ENCODE peak calls at places on chromosome 12, in seven cellular contexts. K, H, I, E, U, G and J are unnamed samples.

GRCh38 chr12:27194644-27195043 is 49.4 kb upstream of the STK38L start:
- DNase-seq in U (no peak), I (no peak), E (no peak), H (no peak), K (no peak), G (no peak), J (no peak)

GRCh38 chr12:29334911-29335310 is 46.1 kb downstream of the ERGIC2 start:
- DNase-seq in K (peak), E (peak), U (no peak), I (no peak), H (no peak), G (no peak), J (no peak)

GRCh38 chr12:82650627-82651337 is 35.9 kb upstream of the TMTC2 start:
- DNase-seq in G (no peak), E (no peak), H (no peak), U (no peak), K (no peak), I (no peak), J (peak)

GRCh38 chr12:14567311-14568195 is at the start of gene PLBD1:
- DNase-seq in K (no peak), I (peak), H (peak), E (peak), U (peak), G (peak), J (peak)

GRCh38 chr12:30795410-30795659 is 40.6 kb upstream of the CAPRIN2 start:
- DNase-seq in E (no peak), G (peak), I (peak), U (no peak), K (no peak), H (no peak), J (no peak)

GRCh38 chr12:49810159-49810459 is 18.1 kb downstream of the NCKAP5L start:
- DNase-seq in K (no peak), G (no peak), H (no peak), E (no peak), U (no peak), I (no peak), J (no peak)

GRCh38 chr12:114692558-114693531 is 8.9 kb upstream of the TBX3 start:
- DNase-seq in K (no peak), H (peak), E (no peak), G (peak), U (peak), I (no peak), J (peak)

GRCh38 chr12:3698218-3698974 is 54.5 kb downstream of the CRACR2A start:
- DNase-seq in K (peak), E (no peak), H (no peak), G (no peak), I (no peak), U (peak), J (no peak)

GRCh38 chr12:13195244-13195643 is 1.3 kb upstream of the EMP1 start:
- DNase-seq in H (no peak), E (no peak), U (peak), K (peak), G (no peak), I (no peak), J (no peak)

GRCh38 chr12:90938451-90938850 is 16.5 kb downstream of the CCER1 start:
- DNase-seq in H (no peak), I (no peak), K (peak), U (peak), G (no peak), E (peak), J (peak)

GRCh38 chr12:3380200-3381020 is 110.6 kb upstream of the PRMT8 start:
- DNase-seq in K (no peak), U (no peak), I (no peak), E (no peak), G (peak), H (peak), J (no peak)

GRCh38 chr12:13962699-13963098 is 18.7 kb downstream of the GRIN2B start:
- DNase-seq in K (no peak), H (peak), I (no peak), G (peak), U (no peak), E (no peak), J (peak)

GRCh38 chr12:116863275-116863767 is 17.9 kb downstream of the HRK start:
- DNase-seq in K (peak), G (peak), I (no peak), H (peak), U (peak), E (peak), J (peak)

GRCh38 chr12:78457951-78458350 is 406.6 kb upstream of the SYT1 start:
- DNase-seq in H (no peak), E (no peak), G (no peak), I (no peak), U (peak), K (peak), J (no peak)

GRCh38 chr12:41621288-41621687 is 433.2 kb downstream of the PDZRN4 start:
- DNase-seq in E (no peak), H (no peak), G (no peak), U (no peak), I (no peak), K (no peak), J (no peak)

GRCh38 chr12:868722-869121 is 80.8 kb downstream of the RAD52 start:
- DNase-seq in I (no peak), K (no peak), E (no peak), U (no peak), H (no peak), G (no peak), J (peak)

GRCh38 chr12:58961906-58962305 is 41.6 kb upstream of the LRIG3 start:
- DNase-seq in G (no peak), U (peak), E (no peak), I (no peak), H (no peak), K (peak), J (no peak)

GRCh38 chr12:31387011-31387410 is 61.1 kb upstream of the SINHCAF start:
- DNase-seq in I (no peak), K (no peak), U (no peak), H (no peak), G (no peak), E (no peak), J (peak)

GRCh38 chr12:14999421-15000047 is 26.7 kb downstream of the PDE6H start:
- DNase-seq in G (no peak), K (no peak), E (no peak), U (peak), H (no peak), I (no peak), J (no peak)

GRCh38 chr12:52246720-52247621 is 13.9 kb downstream of the KRT7 start:
- DNase-seq in I (no peak), G (no peak), H (no peak), U (no peak), E (peak), K (no peak), J (peak)
- H3K23ac ChIP-seq in I (no peak), G (no peak), H (no peak), U (no peak), E (no peak), K (no peak), J (no peak)

GRCh38 chr12:71786840-71787239 is 32.2 kb downstream of the RAB21 start:
- DNase-seq in I (no peak), E (no peak), G (no peak), U (no peak), H (no peak), K (no peak), J (no peak)
- H3K9ac ChIP-seq in I (no peak), E (no peak), G (no peak), U (no peak), H (no peak), K (no peak), J (no peak)

DNA sequence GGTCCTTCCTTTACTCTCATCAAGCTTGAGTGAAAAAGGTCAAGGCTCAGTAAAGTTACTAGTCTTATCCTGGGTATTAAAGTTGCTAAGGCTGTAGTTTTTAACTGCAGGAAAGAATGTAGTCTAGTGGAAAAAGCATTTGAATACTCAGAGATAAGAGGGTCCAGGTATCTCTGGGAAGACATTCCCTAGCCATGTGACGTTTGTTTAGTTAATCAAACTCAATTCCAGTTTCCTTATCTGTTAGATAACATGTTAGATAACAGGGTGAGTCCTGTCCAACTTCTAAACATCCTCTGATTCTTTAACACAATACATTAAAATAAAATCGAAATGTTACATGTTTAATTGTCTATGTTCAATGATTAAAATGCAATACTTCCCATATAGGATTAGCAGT is 720.7 kb upstream of the LMO3 start:
- DNase-seq in U (no peak), E (peak), K (no peak), I (no peak), H (no peak), G (no peak), J (peak)
- H3K18ac ChIP-seq in U (no peak), E (no peak), K (no peak), I (no peak), H (no peak), G (no peak), J (no peak)

GRCh38 chr12:8034802-8035201 is 2.3 kb downstream of the FOXJ2 start:
- DNase-seq in I (no peak), E (peak), H (no peak), K (no peak), U (no peak), G (no peak), J (peak)
- H3K23ac ChIP-seq in I (no peak), E (no peak), H (no peak), K (peak), U (no peak), G (no peak), J (no peak)

DNA sequence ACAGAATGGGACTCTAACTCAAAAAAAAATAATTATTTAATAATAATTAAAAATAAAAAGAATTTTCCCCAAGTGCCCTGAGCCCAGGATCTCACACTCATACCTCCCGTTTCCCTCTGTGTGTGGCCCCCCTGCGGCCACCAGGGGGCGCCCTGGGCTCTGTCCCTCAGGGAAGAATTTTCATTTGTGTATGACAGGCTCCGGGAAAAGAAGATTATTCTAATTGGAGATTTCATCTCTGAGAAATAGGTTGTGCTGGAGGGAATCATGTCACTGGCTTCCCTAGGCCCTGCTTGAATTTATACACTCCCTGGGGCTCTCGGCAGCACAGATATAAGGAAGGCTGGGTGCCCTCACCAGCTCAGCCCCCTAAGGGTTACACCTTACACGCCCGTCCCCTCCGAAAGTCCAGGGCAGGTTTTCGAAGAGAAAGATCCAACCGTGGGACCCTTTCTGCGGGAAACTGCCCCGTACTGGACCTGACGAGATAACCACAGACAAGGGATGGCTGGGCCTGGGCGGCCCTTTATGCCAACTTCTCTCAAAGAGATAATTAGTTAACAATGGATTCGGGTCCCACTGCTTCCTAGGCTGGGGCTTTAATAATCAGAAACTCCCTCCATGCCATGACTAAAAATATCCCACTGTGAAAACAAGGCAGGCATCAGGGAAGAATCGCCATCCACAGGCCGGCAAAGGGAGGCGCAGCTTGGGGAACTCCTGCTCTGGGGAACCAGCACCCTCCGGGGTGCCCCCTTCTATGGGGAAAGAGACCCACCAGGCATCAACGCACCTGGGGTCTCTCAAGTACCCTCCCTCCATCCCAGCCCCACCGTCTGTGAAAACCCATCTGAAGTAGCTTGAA is 80.7 kb downstream of the KDM2B start:
- DNase-seq in E (peak), H (peak), I (peak), K (peak), U (peak), G (peak), J (peak)
- H3K9ac ChIP-seq in E (no peak), H (no peak), I (peak), K (no peak), U (peak), G (no peak), J (no peak)

DNA sequence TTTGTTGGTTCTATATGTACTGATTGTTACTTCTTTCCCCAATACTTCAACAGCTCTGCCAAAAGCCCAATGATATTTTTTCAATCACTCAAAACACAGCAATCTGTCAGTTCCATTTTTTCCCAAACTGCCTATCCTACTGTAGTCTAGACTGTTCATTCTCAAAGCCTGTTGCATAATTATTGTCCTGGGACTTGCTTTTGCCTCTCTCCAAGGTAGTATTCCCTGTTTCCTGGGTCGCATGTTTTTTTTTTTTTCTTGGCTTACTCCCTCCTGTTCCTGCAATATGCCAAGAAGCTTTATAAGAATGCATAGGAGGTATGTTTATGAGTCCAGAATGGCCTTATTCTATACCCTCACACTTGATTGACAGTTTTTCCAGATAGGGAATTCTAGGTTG is 19.9 kb upstream of the CCNT1 start:
- DNase-seq in U (no peak), H (no peak), G (no peak), I (no peak), E (no peak), K (no peak), J (no peak)
- H3K18ac ChIP-seq in U (no peak), H (no peak), G (no peak), I (no peak), E (no peak), K (no peak), J (no peak)

GRCh38 chr12:112616469-112617190 is 174.9 kb upstream of the RPH3A start:
- DNase-seq in E (no peak), K (no peak), H (peak), I (no peak), U (no peak), G (peak), J (peak)

GRCh38 chr12:112617191-112617505 is 174.4 kb upstream of the RPH3A start:
- DNase-seq in E (no peak), H (no peak), K (no peak), G (no peak), I (no peak), U (no peak), J (peak)
- H3K23ac ChIP-seq in E (no peak), H (no peak), K (no peak), G (no peak), I (no peak), U (no peak), J (no peak)

GRCh38 chr12:120447992-120448391 is 1.7 kb downstream of the GATC start:
- DNase-seq in E (no peak), I (no peak), H (no peak), U (no peak), K (no peak), G (no peak), J (no peak)
- H3K9ac ChIP-seq in E (no peak), I (no peak), H (no peak), U (peak), K (no peak), G (no peak), J (no peak)

GRCh38 chr12:71791473-71792150 is 36.9 kb downstream of the RAB21 start:
- DNase-seq in K (no peak), G (no peak), U (no peak), H (no peak), I (no peak), E (no peak), J (no peak)
- H3K18ac ChIP-seq in K (no peak), G (no peak), U (no peak), H (no peak), I (no peak), E (no peak), J (no peak)